ENCODE peak calls at places on chromosomes 4 and X, in nine cellular contexts. N, W, J, V, K, H, X, T and S are unnamed samples. For H3K4me1, the result is how much of the 10 kb centered on the place peaks cover.

GRCh38 chr4:153705743-153706468 is 21.8 kb downstream of the TLR2 start:
- DNase-seq in N (no peak), W (no peak), J (no peak), V (no peak), K (no peak), H (no peak), X (no peak), T (peak), S (no peak)

GRCh38 chr4:117331817-117332216 is 246.4 kb upstream of the TRAM1L1 start:
- DNase-seq in N (no peak), W (no peak), J (no peak), V (no peak), K (no peak), H (peak), X (no peak), T (no peak), S (no peak)

GRCh38 chrX:9717376-9717775 is 48.3 kb downstream of the GPR143 start:
- DNase-seq in N (no peak), W (no peak), J (no peak), V (no peak), K (no peak), H (no peak), X (no peak), T (no peak), S (no peak)

GRCh38 chr4:37632836-37633235 is 53.3 kb downstream of the RELL1 start:
- DNase-seq in N (no peak), W (no peak), J (no peak), V (no peak), K (no peak), H (no peak), X (no peak), T (no peak), S (no peak)

GRCh38 chrX:362937-363620 is 23.6 kb downstream of the PPP2R3B start:
- DNase-seq in N (no peak), W (no peak), J (no peak), V (no peak), K (no peak), H (no peak), X (no peak), T (no peak), S (no peak)

GRCh38 chrX:151789179-151789800 is 54.7 kb downstream of the CNGA2 start:
- DNase-seq in N (peak), W (peak), J (no peak), V (no peak), K (no peak), H (peak), X (no peak), T (no peak), S (peak)

GRCh38 chr4:114734581-114734980 is 136.0 kb downstream of the UGT8 start:
- DNase-seq in N (no peak), W (no peak), J (no peak), V (peak), K (no peak), H (no peak), X (no peak), T (no peak), S (peak)

GRCh38 chr4:71473541-71474240 is 134.9 kb downstream of the SLC4A4 start:
- DNase-seq in N (no peak), W (no peak), J (no peak), V (no peak), K (peak), H (no peak), X (no peak), T (no peak), S (no peak)

GRCh38 chr4:101288365-101289145 is 58.8 kb downstream of the PPP3CA start:
- DNase-seq in N (no peak), W (peak), J (no peak), V (no peak), K (no peak), H (peak), X (no peak), T (no peak), S (peak)

GRCh38 chrX:137424679-137425078 is 141.2 kb upstream of the ZIC3 start:
- DNase-seq in N (no peak), W (no peak), J (no peak), V (peak), K (no peak), H (no peak), X (no peak), T (no peak), S (no peak)

GRCh38 chrX:53639257-53639656 is 47.3 kb downstream of the HUWE1 start:
- DNase-seq in N (no peak), W (no peak), J (no peak), V (no peak), K (no peak), H (no peak), X (no peak), T (no peak), S (no peak)

GRCh38 chr4:55553442-55553841 is 6.7 kb upstream of the CLOCK start:
- DNase-seq in N (no peak), W (no peak), J (no peak), V (peak), K (peak), H (no peak), X (peak), T (no peak), S (peak)

DNA sequence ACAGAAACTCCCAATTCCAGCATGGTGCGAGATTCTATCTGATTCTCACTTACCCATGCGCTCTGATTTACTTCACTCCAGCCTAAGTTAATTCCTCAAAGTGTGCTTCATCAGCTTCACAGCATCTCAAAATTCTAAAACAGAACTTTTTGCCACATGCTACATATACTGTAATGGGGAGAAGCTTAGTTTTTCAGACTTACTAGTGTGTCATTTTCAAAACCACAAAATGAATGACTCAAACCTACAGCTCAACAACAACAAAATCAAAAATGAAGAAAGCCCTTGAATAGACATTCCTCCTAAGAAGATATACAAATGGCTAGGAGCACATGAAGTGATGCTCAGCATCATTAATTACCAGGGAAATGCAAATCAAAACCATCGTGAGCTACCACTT is 14.9 kb downstream of the IRF2 start:
- DNase-seq in N (no peak), W (no peak), J (no peak), V (no peak), K (no peak), H (peak), X (no peak), T (no peak), S (peak)
- H3K4me1 ChIP-seq in N (half or more), W (under half), J (under half), V (under half), K (under half), H (under half), X (under half), T (under half), S (under half)

DNA sequence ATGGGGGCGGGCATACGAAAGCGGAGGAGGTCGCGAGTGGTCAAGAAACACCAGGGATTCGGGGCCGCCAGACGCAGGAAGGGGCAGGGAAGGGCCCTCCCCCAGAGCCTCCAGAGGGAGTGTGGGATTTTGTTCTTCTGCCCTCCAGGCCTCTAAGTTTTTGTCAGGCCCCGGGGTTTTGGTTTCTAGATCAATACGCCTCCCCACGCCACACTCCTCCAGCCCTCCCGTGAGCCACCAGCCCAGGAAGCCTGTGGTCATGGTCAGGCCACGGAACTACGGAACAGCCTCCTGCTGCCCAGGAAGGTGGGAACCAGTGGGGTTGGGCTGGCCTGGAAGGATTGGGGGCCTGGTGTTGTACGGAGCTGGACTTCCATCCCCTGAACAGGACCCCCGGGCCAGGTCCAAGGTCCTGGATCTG is 38.4 kb downstream of the CPLX1 start:
- DNase-seq in N (no peak), W (no peak), J (no peak), V (no peak), K (no peak), H (no peak), X (no peak), T (no peak), S (no peak)
- H3K4me1 ChIP-seq in N (under half), W (under half), J (under half), V (under half), K (under half), H (under half), X (under half), T (under half), S (under half)

GRCh38 chr4:86942185-86942666 is 7.4 kb downstream of the AFF1 start:
- DNase-seq in N (no peak), W (peak), J (no peak), V (no peak), K (no peak), H (peak), X (no peak), T (no peak), S (peak)
- H3K4me1 ChIP-seq in N (half or more), W (under half), J (under half), V (under half), K (under half), H (under half), X (half or more), T (under half), S (under half)

GRCh38 chrX:154057790-154058189 is 38.1 kb upstream of the IRAK1 start:
- DNase-seq in N (no peak), W (no peak), J (no peak), V (no peak), K (no peak), H (no peak), X (no peak), T (no peak), S (no peak)

GRCh38 chrX:154058207-154058997 is 38.7 kb upstream of the IRAK1 start:
- DNase-seq in N (no peak), W (no peak), J (no peak), V (no peak), K (no peak), H (no peak), X (no peak), T (no peak), S (no peak)

GRCh38 chrX:154061801-154062200 is 35.7 kb downstream of the MECP2 start:
- DNase-seq in N (no peak), W (no peak), J (no peak), V (no peak), K (no peak), H (no peak), X (no peak), T (no peak), S (no peak)

GRCh38 chrX:154059231-154059630 is 38.3 kb downstream of the MECP2 start:
- DNase-seq in N (no peak), W (no peak), J (no peak), V (no peak), K (no peak), H (no peak), X (no peak), T (no peak), S (no peak)

DNA sequence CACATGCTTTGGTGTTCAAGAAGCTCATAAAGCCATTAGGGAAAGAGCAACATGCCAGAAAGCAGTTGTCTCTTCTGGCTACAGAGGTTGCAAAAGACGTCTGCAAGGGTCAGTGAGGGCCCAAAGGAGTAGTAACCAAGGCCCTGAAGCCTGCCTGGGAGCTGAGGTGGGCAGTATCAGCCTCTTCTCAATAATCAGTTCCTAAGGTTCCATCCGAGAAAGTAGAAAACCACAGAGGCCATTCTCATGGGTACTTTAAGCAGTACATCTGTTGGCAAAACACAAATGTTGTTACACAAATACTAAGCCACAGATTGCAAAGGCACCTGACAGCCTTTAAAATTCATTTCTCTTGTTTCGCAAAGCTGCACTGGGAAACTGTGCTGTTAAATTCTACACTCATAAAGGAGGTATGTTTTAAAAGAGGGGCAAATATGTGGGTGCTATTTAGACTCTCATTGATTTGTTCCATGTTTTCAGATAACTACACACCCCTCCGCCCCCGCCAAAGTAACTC is 37.7 kb downstream of the MECP2 start:
- DNase-seq in N (no peak), W (no peak), J (no peak), V (no peak), K (no peak), H (no peak), X (no peak), T (no peak), S (no peak)
- H3K4me1 ChIP-seq in N (under half), W (under half), J (under half), V (under half), K (under half), H (under half), X (under half), T (under half), S (under half)

DNA sequence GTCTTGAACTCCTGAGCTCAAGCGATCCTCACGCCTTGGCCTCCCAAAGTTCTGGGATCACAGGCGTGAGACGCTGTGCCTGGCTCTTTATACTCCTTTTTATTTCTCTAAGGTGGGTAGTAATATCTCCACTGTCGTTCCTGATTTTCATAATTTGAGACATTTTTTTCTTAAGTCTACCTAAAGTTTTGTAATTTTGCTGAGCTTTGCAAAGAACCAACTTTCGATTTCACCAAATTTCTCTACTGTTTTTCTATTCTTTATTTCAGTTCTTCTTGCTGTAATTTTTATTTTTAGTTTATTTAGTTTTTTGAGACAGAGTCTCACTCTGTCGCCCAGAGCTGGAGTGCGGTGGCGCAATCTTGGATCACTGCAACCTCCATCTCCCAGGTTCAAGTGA is 70.4 kb upstream of the CITED1 start:
- DNase-seq in N (no peak), W (no peak), J (no peak), V (no peak), K (no peak), H (no peak), X (no peak), T (no peak), S (no peak)
- H3K4me1 ChIP-seq in N (under half), W (under half), J (under half), V (under half), K (under half), H (under half), X (under half), T (under half), S (under half)

GRCh38 chr4:182492456-182492855 is 249.3 kb downstream of the TENM3 start:
- DNase-seq in N (no peak), W (peak), J (no peak), V (no peak), K (no peak), H (peak), X (no peak), T (no peak), S (peak)

GRCh38 chr4:182483685-182484084 is 240.5 kb downstream of the TENM3 start:
- DNase-seq in N (no peak), W (no peak), J (no peak), V (no peak), K (no peak), H (no peak), X (no peak), T (no peak), S (no peak)

GRCh38 chr4:182489607-182490006 is 246.4 kb downstream of the TENM3 start:
- DNase-seq in N (no peak), W (no peak), J (no peak), V (no peak), K (no peak), H (no peak), X (no peak), T (no peak), S (no peak)

GRCh38 chr4:182488886-182489285 is 245.7 kb downstream of the TENM3 start:
- DNase-seq in N (no peak), W (no peak), J (no peak), V (no peak), K (no peak), H (no peak), X (no peak), T (no peak), S (no peak)

DNA sequence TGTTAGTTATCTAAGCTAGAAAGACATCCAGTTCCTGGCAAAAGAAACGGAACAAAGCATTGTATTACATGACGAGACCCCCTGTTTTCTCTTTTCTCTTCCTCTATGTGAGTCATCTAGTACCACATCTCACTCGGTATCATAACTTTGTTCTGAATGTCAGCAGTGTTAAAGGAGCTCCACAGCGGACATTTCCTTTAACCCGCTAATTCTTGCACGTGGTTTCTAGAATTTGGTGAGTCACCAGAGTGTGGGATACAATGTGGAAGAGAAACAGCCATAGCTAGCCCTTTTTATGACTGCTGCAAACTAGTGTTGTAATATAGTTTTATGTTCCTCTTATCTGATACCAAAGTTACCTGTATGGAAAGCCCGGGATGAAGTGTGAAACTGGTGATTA is 243.7 kb downstream of the TENM3 start:
- DNase-seq in N (no peak), W (no peak), J (no peak), V (no peak), K (no peak), H (no peak), X (no peak), T (no peak), S (peak)
- H3K4me1 ChIP-seq in N (under half), W (under half), J (under half), V (under half), K (under half), H (under half), X (under half), T (under half), S (under half)

DNA sequence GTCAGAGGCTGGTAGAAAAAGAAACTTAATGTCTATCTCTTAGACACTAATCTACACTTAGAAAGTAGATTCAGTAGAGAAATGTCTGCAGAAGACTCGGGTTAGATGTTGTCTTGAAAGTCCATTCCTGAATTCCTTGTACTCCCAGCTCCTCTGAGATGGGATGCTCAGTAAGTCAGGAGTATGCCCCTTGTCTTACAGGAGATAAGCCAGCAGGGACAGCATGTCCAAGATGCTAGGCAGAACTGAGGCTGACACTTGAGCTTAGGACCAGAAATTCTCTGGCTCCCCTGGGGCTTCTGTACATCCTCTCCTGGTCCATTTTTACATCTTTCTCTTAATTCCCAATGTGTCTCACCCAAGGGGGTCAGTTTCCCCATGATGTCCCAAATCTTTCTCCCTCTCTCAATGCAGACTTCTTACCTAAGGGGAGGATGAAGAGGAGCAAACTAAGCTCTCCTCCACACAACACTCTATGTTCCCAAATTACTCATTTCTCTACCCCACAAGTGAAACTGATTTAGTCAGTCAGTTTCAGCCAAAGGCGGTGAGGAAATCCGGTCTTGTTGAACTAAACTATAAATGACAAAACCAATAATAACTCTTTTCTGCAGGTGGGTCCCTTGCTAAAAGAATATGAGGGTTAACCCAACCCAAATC is 558.2 kb upstream of the DIPK2B start:
- DNase-seq in N (no peak), W (no peak), J (no peak), V (no peak), K (no peak), H (peak), X (no peak), T (peak), S (peak)
- H3K4me1 ChIP-seq in N (under half), W (half or more), J (under half), V (under half), K (under half), H (under half), X (under half), T (under half), S (half or more)

DNA sequence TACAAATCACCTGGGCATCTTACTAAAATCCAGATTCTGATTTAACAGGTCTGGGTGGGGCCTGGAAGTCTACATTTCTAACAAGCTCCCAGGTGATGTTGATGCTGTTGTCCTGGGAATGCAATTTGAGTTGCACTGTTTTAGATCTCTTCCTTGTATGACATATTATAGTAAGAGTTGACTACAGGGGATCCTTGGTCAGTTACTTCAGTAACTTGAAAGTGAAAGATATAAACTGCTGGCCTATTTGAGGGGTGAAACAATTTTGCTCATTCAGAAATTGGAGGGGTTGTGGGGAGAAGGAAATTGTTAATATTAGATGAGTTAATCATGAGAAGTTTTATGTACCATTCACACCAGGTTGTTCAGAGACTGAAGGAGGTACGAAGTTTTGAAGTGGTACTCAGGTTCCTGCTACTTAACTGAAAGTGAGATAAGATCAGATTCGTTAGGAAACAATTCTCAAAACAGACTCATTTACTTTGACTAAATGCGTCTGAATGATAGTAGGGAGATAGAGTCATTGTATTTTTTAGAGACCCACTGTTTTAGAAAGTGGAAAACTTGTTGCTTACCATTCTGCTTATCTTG is 12.5 kb downstream of the SH2D1A start:
- DNase-seq in N (no peak), W (no peak), J (no peak), V (no peak), K (no peak), H (no peak), X (no peak), T (no peak), S (no peak)
- H3K4me1 ChIP-seq in N (under half), W (under half), J (under half), V (under half), K (under half), H (under half), X (under half), T (under half), S (under half)